ENCODE peak calls at places on chromosome 3, in eight cellular contexts. S is CD8-positive, alpha-beta T cell; H is breast epithelium; K is tibial artery; O is CD8-positive, alpha-beta memory T cell; B is Karpas-422; P is prostate gland; M is psoas muscle. Q is an unnamed sample. For H3K4me1, the result is how much of the 10 kb centered on the place peaks cover.

GRCh38 chr3:9600597-9600996 is 47.0 kb upstream of the LHFPL4 start:
- DNase-seq in S (no peak), H (no peak), K (no peak), O (no peak), B (no peak), P (no peak), M (no peak), Q (no peak)

GRCh38 chr3:32483772-32484171 is 18.9 kb downstream of the CMTM6 start:
- DNase-seq in S (no peak), H (no peak), K (no peak), O (no peak), B (peak), P (no peak), M (no peak), Q (no peak)

GRCh38 chr3:42895332-42895868 is 10.5 kb upstream of the ZNF662 start:
- DNase-seq in S (no peak), H (no peak), K (no peak), O (no peak), B (no peak), P (no peak), M (no peak), Q (no peak)

GRCh38 chr3:14548321-14548729 is 8.2 kb upstream of the GRIP2 start:
- DNase-seq in S (peak), H (no peak), K (no peak), O (no peak), B (peak), P (peak), M (peak), Q (peak)

GRCh38 chr3:58333206-58334012 is 717 bp downstream of the PXK start:
- DNase-seq in S (peak), H (peak), K (peak), O (no peak), B (peak), P (peak), M (peak), Q (no peak)

GRCh38 chr3:186821429-186822367 is 15.4 kb upstream of the RFC4 start:
- DNase-seq in S (no peak), H (no peak), K (no peak), O (peak), B (peak), P (no peak), M (no peak), Q (peak)

GRCh38 chr3:156816091-156816793 is 9.9 kb upstream of the LEKR1 start:
- DNase-seq in S (peak), H (no peak), K (no peak), O (peak), B (no peak), P (no peak), M (peak), Q (no peak)

GRCh38 chr3:24305795-24306467 is 188.7 kb downstream of the THRB start:
- DNase-seq in S (no peak), H (no peak), K (no peak), O (no peak), B (no peak), P (peak), M (no peak), Q (peak)

GRCh38 chr3:102178817-102179216 is 256.0 kb upstream of the ZPLD1 start:
- DNase-seq in S (no peak), H (no peak), K (no peak), O (no peak), B (no peak), P (no peak), M (no peak), Q (no peak)

DNA sequence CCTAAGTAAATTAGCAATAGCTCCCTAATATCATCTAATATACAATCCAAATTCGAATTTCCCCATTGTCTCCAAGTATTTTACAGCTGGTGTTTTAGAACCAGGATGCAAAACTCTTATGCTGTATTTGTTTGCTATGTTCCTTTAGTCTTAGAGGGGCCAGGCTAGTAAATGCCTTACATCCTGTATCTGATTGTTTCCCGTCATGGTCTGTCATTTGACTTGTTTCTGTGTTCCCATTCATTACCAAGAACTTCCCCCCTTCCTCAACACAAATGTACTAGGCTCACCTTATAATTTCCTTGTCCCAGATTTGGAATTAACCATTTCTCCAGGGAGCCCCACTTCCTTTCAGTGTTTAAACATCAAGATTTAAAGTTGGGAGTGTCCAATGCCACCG is 54.1 kb downstream of the ABTB1 start:
- DNase-seq in S (no peak), H (no peak), K (no peak), O (no peak), B (no peak), P (no peak), M (no peak), Q (no peak)
- H3K4me1 ChIP-seq in S (under half), H (under half), K (under half), O (under half), B (half or more), P (under half), M (under half), Q (under half)

GRCh38 chr3:152222327-152222726 is 46.4 kb upstream of the MBNL1 start:
- DNase-seq in S (no peak), H (no peak), K (no peak), O (no peak), B (no peak), P (no peak), M (no peak), Q (no peak)
- H3K27ac ChIP-seq in S (no peak), H (peak), K (peak), O (no peak), B (no peak), P (no peak), M (peak), Q (no peak)

DNA sequence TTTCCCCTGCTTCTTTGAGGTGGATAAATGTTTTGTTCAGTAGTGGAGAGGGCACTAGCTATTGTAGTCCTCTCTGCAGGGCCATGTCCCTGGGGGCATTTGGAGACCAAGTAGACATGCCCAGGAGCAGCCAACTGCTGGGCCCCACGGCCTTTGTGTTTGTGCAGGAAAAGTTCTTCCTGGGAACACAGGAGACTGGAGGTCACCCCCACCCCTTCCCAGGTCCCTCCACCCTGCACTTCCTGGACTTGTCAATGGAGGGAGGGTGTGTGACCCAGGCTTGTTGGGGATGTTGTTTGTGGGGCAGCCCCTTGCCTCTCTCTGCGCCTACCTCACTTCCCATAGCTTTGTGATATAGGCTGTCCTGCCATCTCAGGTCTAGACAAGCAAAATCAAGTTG is 317.0 kb upstream of the LRRFIP2 start:
- DNase-seq in S (no peak), H (no peak), K (no peak), O (no peak), B (no peak), P (no peak), M (no peak), Q (peak)
- H3K4me1 ChIP-seq in S (under half), H (under half), K (under half), O (under half), B (under half), P (under half), M (under half), Q (under half)

GRCh38 chr3:51024765-51025681 is 350.3 kb downstream of the DOCK3 start:
- DNase-seq in S (peak), H (peak), K (no peak), O (peak), B (no peak), P (peak), M (peak), Q (no peak)
- H3K27ac ChIP-seq in S (peak), H (no peak), K (no peak), O (peak), B (no peak), P (no peak), M (no peak), Q (no peak)

Q was measured in SJSA1.